ENCODE peak calls at places on chromosomes 12 and 14, in six cellular contexts. L is naive thymus-derived CD4-positive, alpha-beta T cell; C is tibial nerve; S is OCI-LY7; Z is tibial artery; G is CD8-positive, alpha-beta T cell. Y is an unnamed sample.

GRCh38 chr14:70898346-70898745 is 8.9 kb upstream of the PCNX1 start:
- DNase-seq in L (no peak), C (no peak), S (no peak), Z (no peak), G (no peak), Y (no peak)

GRCh38 chr14:69859591-69859990 is 19.6 kb upstream of the SMOC1 start:
- DNase-seq in L (no peak), C (no peak), S (no peak), Z (no peak), G (no peak), Y (no peak)

GRCh38 chr12:110744176-110744575 is 1.5 kb upstream of the PPP1CC start:
- DNase-seq in L (no peak), C (no peak), S (no peak), Z (no peak), G (no peak), Y (no peak)

GRCh38 chr12:52924764-52925716 is 20.2 kb upstream of the KRT8 start:
- DNase-seq in L (no peak), C (no peak), S (no peak), Z (no peak), G (no peak), Y (no peak)

GRCh38 chr14:71166434-71166833 is 259.2 kb downstream of the PCNX1 start:
- DNase-seq in L (no peak), C (no peak), S (peak; percentile 42), Z (no peak), G (no peak), Y (no peak)

GRCh38 chr12:50678650-50679049 is 85.3 kb upstream of the ATF1 start:
- DNase-seq in L (no peak), C (no peak), S (no peak), Z (no peak), G (no peak), Y (no peak)

GRCh38 chr12:1873531-1874149 is 44.8 kb downstream of the CACNA2D4 start:
- DNase-seq in L (no peak), C (no peak), S (no peak), Z (no peak), G (no peak), Y (no peak)

GRCh38 chr14:55707365-55707804 is 127.4 kb downstream of the KTN1 start:
- DNase-seq in L (no peak), C (no peak), S (peak; percentile 4), Z (no peak), G (no peak), Y (no peak)

GRCh38 chr12:97283297-97283696 is 179.3 kb upstream of the RMST start:
- DNase-seq in L (no peak), C (no peak), S (peak; percentile 39), Z (no peak), G (no peak), Y (no peak)

GRCh38 chr12:74719447-74719846 is 181.8 kb downstream of the ATXN7L3B start:
- DNase-seq in L (no peak), C (no peak), S (no peak), Z (no peak), G (no peak), Y (no peak)

GRCh38 chr14:89137514-89138163 is 279.4 kb downstream of the FOXN3 start:
- DNase-seq in L (no peak), C (no peak), S (no peak), Z (peak; percentile 92), G (no peak), Y (peak; percentile 76)

GRCh38 chr12:120710805-120711296 is 593 bp downstream of the UNC119B start:
- DNase-seq in L (no peak), C (no peak), S (peak; percentile 65), Z (no peak), G (peak; percentile 20), Y (no peak)

GRCh38 chr14:58709949-58710348 is 72.2 kb downstream of the DACT1 start:
- DNase-seq in L (no peak), C (no peak), S (no peak), Z (no peak), G (no peak), Y (no peak)

GRCh38 chr14:24088095-24088494 is 6.0 kb upstream of the PCK2 start:
- DNase-seq in L (no peak), C (no peak), S (no peak), Z (no peak), G (no peak), Y (no peak)

GRCh38 chr14:94066089-94066676 is 14.8 kb downstream of the DDX24 start:
- DNase-seq in L (no peak), C (no peak), S (no peak), Z (no peak), G (no peak), Y (no peak)

GRCh38 chr12:48447755-48448154 is 24.6 kb upstream of the ANP32D start:
- DNase-seq in L (no peak), C (no peak), S (no peak), Z (no peak), G (no peak), Y (no peak)

GRCh38 chr12:100824476-100824875 is 29.9 kb downstream of the ANO4 start:
- DNase-seq in L (no peak), C (no peak), S (no peak), Z (no peak), G (no peak), Y (no peak)

DNA sequence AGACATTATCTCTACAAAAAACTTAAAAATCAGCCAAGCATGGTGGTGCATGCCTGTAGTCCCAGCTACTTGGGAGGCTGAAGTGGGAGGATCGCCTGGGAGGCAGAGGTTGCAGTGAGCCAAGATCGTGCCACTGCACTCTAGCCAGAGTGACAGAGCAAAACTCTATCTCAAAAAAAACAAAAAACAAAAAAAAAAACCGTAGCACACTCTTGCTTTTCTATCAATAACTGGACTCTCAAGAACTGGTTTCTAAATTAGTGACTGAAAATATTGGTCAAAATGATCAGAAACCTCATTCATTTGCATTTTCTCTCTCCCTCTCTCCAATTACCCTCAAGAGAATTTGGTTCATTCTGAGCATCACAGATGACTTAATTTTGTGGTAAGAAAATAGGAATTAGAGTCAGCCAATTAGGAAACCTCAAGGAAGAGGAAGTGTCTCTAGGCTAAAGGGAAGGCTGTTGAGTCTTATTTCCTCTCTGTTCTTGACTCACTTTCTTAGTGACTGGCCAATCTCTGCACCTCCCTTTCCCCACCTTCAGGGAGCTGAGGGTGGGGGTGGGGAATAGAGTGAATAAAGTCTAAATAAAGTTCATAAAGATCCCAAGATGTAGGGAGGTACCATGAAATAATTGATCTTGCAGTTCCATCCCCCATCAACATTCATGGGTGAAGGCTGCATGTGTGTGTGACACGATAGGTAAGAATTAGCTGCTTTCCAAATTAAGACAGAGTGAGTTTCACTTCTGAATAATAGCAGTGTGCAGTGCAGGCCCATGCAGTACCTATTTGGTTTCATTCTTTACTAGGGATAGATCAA is 6.8 kb upstream of the PSMA6 start:
- DNase-seq in L (no peak), C (no peak), S (peak; percentile 81), Z (no peak), G (no peak), Y (no peak)
- H3K27ac ChIP-seq in L (no peak overlapping the region), C (peak overlapping the region; percentile 58), S (peak overlapping the region; percentile 99), Z (no peak overlapping the region), G (peak overlapping the region; percentile 15), Y (no peak overlapping the region)

DNA sequence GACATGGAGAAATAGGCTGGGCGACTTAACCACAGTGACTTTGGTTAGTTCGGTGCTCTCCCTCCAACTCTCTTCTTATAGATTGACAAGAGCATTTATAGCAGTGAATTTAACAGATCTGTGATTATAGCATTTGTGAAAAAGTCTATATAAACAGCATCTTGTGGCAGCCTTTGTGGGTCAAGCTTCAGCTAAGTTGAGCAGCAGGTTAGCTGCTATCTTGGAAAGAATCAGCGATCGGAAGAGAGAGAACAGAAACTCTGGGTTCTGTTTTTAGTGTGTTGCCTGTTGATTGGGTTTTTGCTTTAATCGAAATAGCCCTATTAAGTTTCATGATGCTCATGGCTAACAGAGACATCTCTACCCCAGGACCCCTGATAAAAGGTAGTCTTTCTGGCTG is 20.2 kb downstream of the EVL start:
- DNase-seq in L (no peak), C (no peak), S (no peak), Z (no peak), G (no peak), Y (no peak)
- H3K4me1 ChIP-seq in L (peaks cover 84% of the 10 kb centered on the region), C (no peaks in the 10 kb centered on the region), S (no peaks in the 10 kb centered on the region), Z (no peaks in the 10 kb centered on the region), G (peaks cover 97% of the 10 kb centered on the region), Y (no peaks in the 10 kb centered on the region)

DNA sequence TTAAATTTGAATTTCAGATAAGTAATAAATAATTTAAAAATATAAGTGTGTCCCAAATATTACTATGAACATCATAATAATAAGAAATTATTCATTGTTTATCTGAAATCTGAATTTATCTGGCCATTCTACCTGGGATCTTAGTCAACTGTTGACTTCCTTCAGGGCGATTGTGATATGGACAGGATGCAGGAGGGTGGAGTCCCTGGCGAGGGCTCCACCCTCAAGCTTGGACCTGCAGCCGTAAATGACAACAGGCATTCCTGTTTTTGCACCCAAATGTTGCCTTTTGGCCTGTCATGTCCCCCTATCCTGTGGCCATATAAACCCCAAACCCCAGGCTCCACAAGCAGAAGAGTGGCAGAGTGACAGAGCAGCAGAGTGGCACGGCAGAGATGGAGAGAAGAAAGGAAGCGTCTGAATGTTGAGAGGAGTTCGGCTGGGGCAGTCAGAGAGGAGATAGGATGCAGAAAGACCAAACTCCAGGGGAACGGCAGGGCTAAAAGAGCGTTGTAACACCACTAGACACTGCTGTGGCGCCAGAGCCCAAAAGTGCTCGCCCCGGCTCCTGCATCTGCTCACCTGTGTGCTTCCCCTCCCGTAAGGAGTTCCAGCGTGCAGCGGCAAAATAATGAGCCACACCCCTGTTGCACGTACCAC is 39.4 kb upstream of the FUT8 start:
- DNase-seq in L (no peak), C (no peak), S (no peak), Z (no peak), G (no peak), Y (no peak)
- H3K4me3 ChIP-seq in L (no peak overlapping the region), C (no peak overlapping the region), S (no peak overlapping the region), Z (no peak overlapping the region), G (no peak overlapping the region), Y (no peak overlapping the region)

GRCh38 chr14:92986254-92987147 is 63.6 kb downstream of the CHGA start:
- DNase-seq in L (no peak), C (no peak), S (no peak), Z (peak; percentile 90), G (no peak), Y (peak; percentile 59)

GRCh38 chr14:92988786-92989755 is 66.1 kb downstream of the CHGA start:
- DNase-seq in L (no peak), C (no peak), S (no peak), Z (no peak), G (no peak), Y (no peak)

GRCh38 chr14:92985521-92985920 is 62.6 kb downstream of the CHGA start:
- DNase-seq in L (no peak), C (no peak), S (no peak), Z (no peak), G (no peak), Y (no peak)

GRCh38 chr14:92987148-92987570 is 64.2 kb downstream of the CHGA start:
- DNase-seq in L (no peak), C (no peak), S (no peak), Z (no peak), G (no peak), Y (no peak)

DNA sequence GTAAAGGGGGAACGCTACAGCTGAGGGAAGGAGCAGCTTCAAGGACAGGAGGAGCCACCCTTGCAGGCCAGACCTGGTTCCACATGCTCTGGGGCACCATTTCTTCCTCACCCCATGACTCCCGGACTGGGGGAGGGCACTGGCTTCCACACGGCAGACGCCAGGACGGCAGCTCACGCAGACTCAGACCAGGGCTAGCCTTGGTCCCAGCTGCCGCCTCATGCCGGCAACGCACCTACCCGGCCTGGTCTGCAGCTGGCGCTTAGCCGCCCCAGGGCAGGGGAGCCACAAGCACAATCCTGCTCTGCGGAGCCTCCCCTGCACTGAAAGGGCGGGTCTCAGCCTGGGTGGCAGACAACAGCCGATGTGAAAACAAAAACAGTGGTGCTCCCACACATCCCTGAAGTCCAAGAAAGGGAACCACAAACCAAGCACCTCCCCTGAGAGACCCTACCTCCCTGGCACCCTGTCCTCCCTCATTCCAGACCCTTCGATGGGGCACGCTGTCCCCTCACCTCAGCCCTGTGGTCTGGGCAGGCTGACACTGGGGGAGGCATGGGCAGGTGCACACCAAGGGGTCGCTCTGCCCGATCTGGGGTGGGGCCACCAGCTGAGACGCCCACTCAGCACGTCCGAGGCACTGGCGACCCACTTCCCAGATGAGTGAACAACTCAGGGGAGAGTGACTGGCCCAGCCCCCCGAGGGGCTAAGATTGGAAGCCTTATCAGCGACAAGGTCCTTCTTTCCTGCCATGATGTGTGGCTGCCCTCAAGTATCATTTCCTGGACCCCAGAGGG is 65.0 kb downstream of the CHGA start:
- DNase-seq in L (no peak), C (no peak), S (no peak), Z (no peak), G (no peak), Y (no peak)
- H3K27ac ChIP-seq in L (no peak overlapping the region), C (peak overlapping the region; percentile 83), S (no peak overlapping the region), Z (peak overlapping the region; percentile 67), G (no peak overlapping the region), Y (peak overlapping the region; percentile 62)